ENCODE peak calls at places on chromosomes 7 and 10, in eight cellular contexts. Y, N, I, Q, F, D, K and C are unnamed samples.

GRCh38 chr7:101391991-101392390 is 29.3 kb downstream of the COL26A1 start:
- DNase-seq in D (no peak), K (no peak), Q (no peak), I (no peak), F (no peak), Y (no peak), N (no peak), C (no peak)

GRCh38 chr10:104502907-104503306 is 138.2 kb upstream of the SORCS3 start:
- DNase-seq in D (no peak), N (no peak), I (no peak), Y (no peak), K (no peak), Q (no peak), F (no peak), C (no peak)

GRCh38 chr7:98563183-98563495 is 53.9 kb upstream of the NPTX2 start:
- DNase-seq in F (no peak), N (no peak), K (no peak), D (no peak), Y (no peak), Q (no peak), I (no peak), C (no peak)

GRCh38 chr10:109902992-109903947 is 20.0 kb downstream of the XPNPEP1 start:
- DNase-seq in D (no peak), N (no peak), I (no peak), Q (peak), Y (no peak), F (no peak), K (no peak), C (no peak)

GRCh38 chr7:35729061-35729783 is 34.3 kb upstream of the HERPUD2 start:
- DNase-seq in I (peak), K (no peak), Q (no peak), N (no peak), D (no peak), Y (no peak), F (no peak), C (no peak)

GRCh38 chr10:79136227-79137005 is 67.7 kb downstream of the ZMIZ1 start:
- DNase-seq in K (no peak), D (no peak), F (no peak), Q (no peak), Y (no peak), N (no peak), I (no peak), C (no peak)

GRCh38 chr10:69716711-69717560 is 84.8 kb upstream of the COL13A1 start:
- DNase-seq in N (peak), Y (no peak), D (no peak), K (peak), F (no peak), Q (peak), I (peak), C (peak)

GRCh38 chr7:157488966-157489365 is 152.2 kb downstream of the DNAJB6 start:
- DNase-seq in K (no peak), N (no peak), F (no peak), D (no peak), Q (peak), Y (no peak), I (no peak), C (peak)

GRCh38 chr7:158816995-158817394 is 12.3 kb downstream of the ESYT2 start:
- DNase-seq in K (no peak), Y (no peak), I (no peak), Q (no peak), F (no peak), D (no peak), N (no peak), C (no peak)

GRCh38 chr10:61643316-61643751 is 19.4 kb upstream of the CABCOCO1 start:
- DNase-seq in Q (no peak), F (no peak), D (no peak), I (no peak), Y (no peak), N (no peak), K (no peak), C (no peak)

GRCh38 chr10:124701881-124702656 is 42.1 kb downstream of the FAM53B start:
- DNase-seq in Y (peak), I (no peak), D (no peak), Q (no peak), K (peak), N (no peak), F (no peak), C (no peak)

GRCh38 chr10:126902157-126902556 is 3.1 kb upstream of the DOCK1 start:
- DNase-seq in F (no peak), D (peak), N (no peak), Y (no peak), Q (no peak), K (no peak), I (no peak), C (no peak)

GRCh38 chr10:22325272-22325947 is 4.5 kb downstream of the BMI1 start:
- DNase-seq in K (peak), Y (peak), I (peak), D (peak), N (peak), F (no peak), Q (peak), C (peak)

GRCh38 chr10:23322082-23322481 is 22.5 kb downstream of the C10orf67 start:
- DNase-seq in N (no peak), Q (no peak), I (no peak), Y (no peak), K (no peak), F (no peak), D (no peak), C (no peak)

GRCh38 chr7:28853834-28854749 is 104.0 kb downstream of the TRIL start:
- DNase-seq in F (no peak), D (no peak), I (peak), K (peak), Y (peak), Q (peak), N (peak), C (peak)

GRCh38 chr10:52755297-52756062 is 17.1 kb downstream of the MBL2 start:
- DNase-seq in Q (no peak), F (no peak), Y (no peak), N (no peak), D (peak), K (no peak), I (no peak), C (no peak)

GRCh38 chr7:153004341-153004740 is 244.8 kb downstream of the ACTR3B start:
- DNase-seq in K (no peak), I (no peak), Q (no peak), F (no peak), Y (no peak), D (no peak), N (no peak), C (no peak)

GRCh38 chr10:86104611-86105145 is 261.9 kb downstream of the GRID1 start:
- DNase-seq in N (no peak), Y (no peak), I (no peak), K (no peak), F (no peak), Q (no peak), D (no peak), C (peak)

GRCh38 chr7:28484276-28484675 is 72.0 kb downstream of the CREB5 start:
- DNase-seq in K (no peak), Y (no peak), Q (no peak), F (no peak), N (no peak), I (no peak), D (no peak), C (no peak)

GRCh38 chr7:1567082-1567771 is 2.6 kb downstream of the PSMG3 start:
- DNase-seq in Q (no peak), I (no peak), F (no peak), D (no peak), K (no peak), Y (no peak), N (no peak), C (no peak)

GRCh38 chr10:59970396-59971368 is 64.3 kb upstream of the CCDC6 start:
- DNase-seq in Y (no peak), N (no peak), D (no peak), F (no peak), K (no peak), Q (peak), I (no peak), C (no peak)
- TF ChIP-seq CTCF in Y (no peak), N (no peak), D (no peak), F (no peak), K (no peak), Q (peak), I (no peak), C (no peak)

DNA sequence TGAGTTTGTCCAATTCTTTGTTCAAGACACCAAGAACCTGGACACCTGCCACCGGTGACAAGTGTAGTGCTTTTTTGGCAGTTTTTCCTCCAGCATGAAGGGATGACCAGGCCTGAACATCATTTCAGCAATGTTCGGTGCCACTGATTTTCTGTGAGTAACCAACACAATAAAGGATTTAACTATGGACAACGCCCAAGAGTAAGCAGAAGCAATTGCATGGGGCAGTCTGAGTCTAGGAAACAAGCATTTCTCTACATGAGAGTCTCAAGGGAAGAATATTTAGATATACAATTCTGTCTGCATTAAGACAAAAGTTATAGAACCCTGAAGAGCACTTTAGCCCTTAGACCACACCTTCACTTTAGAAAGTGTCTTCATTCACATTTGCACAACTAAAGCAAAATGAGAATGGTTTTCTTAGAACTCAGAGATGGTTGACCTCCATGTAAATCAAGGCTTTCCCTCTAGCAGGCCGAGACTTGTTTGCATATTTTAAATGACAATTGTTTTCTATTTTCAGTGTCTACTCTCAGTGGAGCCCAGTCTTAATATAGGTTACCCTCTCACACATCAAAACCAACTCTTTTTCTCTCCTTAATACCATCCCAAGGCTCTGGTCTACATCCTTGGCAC is 25.5 kb upstream of the TRIM24 start:
- DNase-seq in F (no peak), N (no peak), K (no peak), I (no peak), Q (no peak), Y (no peak), D (no peak), C (no peak)
- H3K27ac ChIP-seq in F (no peak), N (no peak), K (no peak), I (no peak), Q (peak), Y (no peak), D (no peak), C (no peak)

GRCh38 chr10:30493609-30494530 is 59.9 kb downstream of the MAP3K8 start:
- DNase-seq in Y (peak), K (peak), I (no peak), F (no peak), Q (no peak), N (no peak), D (no peak), C (no peak)
- TF ChIP-seq CTCF in Y (no peak), K (no peak), I (no peak), F (peak), Q (peak), N (peak), D (no peak), C (no peak)

GRCh38 chr10:11246752-11247467 is 229.2 kb downstream of the CELF2 start:
- DNase-seq in Q (no peak), N (no peak), Y (no peak), F (no peak), I (no peak), D (no peak), K (no peak), C (no peak)

GRCh38 chr10:11245981-11246590 is 228.4 kb downstream of the CELF2 start:
- DNase-seq in I (no peak), F (no peak), K (no peak), N (no peak), D (no peak), Q (no peak), Y (no peak), C (no peak)

GRCh38 chr10:11243425-11244222 is 226.0 kb downstream of the CELF2 start:
- DNase-seq in D (peak), Q (no peak), I (no peak), K (no peak), Y (no peak), N (no peak), F (no peak), C (no peak)

GRCh38 chr10:11245095-11245479 is 227.4 kb downstream of the CELF2 start:
- DNase-seq in Q (no peak), Y (no peak), F (no peak), N (no peak), I (no peak), K (no peak), D (no peak), C (no peak)

DNA sequence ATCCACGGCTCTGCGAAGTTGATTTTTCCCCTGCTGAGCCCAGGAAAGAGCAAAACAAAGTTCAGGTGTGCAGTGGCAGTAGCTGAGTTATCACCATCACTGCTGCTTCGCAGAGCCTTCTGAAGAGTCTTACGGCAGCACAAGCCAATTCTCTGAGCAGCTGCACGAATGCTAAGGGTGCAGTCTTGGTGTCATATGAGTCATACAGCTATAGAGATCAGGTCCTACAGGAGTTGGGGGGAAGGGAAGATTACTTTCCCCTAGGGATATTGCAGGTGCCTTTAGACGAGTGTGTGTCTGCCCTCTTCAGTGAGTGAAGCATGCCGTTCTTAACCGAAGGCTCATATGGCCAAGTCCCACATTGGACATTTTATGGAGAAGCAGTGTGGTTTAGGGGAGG is 227.8 kb downstream of the CELF2 start:
- DNase-seq in N (no peak), I (no peak), Q (no peak), F (no peak), D (no peak), K (no peak), Y (no peak), C (no peak)
- H3K27ac ChIP-seq in N (no peak), I (peak), Q (no peak), F (no peak), D (no peak), K (no peak), Y (no peak), C (no peak)

GRCh38 chr7:151114151-151115090 is 28.1 kb downstream of the AGAP3 start:
- DNase-seq in K (no peak), D (no peak), N (peak), F (no peak), Y (no peak), Q (peak), I (no peak), C (no peak)
- TF ChIP-seq CTCF in K (no peak), D (no peak), N (no peak), F (no peak), Y (no peak), Q (no peak), I (no peak), C (no peak)

GRCh38 chr10:130171196-130171595 is 35.0 kb downstream of the GLRX3 start:
- DNase-seq in F (no peak), N (no peak), Q (no peak), Y (no peak), I (no peak), D (no peak), K (no peak), C (no peak)
- H3K27ac ChIP-seq in F (no peak), N (no peak), Q (no peak), Y (no peak), I (no peak), D (no peak), K (no peak), C (no peak)

GRCh38 chr7:14125998-14126397 is 136.5 kb upstream of the ETV1 start:
- DNase-seq in D (no peak), I (no peak), F (no peak), Y (no peak), K (no peak), N (no peak), Q (no peak), C (no peak)

GRCh38 chr7:14123923-14124322 is 134.5 kb upstream of the ETV1 start:
- DNase-seq in N (no peak), D (no peak), Q (no peak), Y (no peak), F (no peak), I (no peak), K (no peak), C (no peak)
- TF ChIP-seq CTCF in N (no peak), D (no peak), Q (no peak), Y (no peak), F (no peak), I (no peak), K (no peak), C (no peak)

DNA sequence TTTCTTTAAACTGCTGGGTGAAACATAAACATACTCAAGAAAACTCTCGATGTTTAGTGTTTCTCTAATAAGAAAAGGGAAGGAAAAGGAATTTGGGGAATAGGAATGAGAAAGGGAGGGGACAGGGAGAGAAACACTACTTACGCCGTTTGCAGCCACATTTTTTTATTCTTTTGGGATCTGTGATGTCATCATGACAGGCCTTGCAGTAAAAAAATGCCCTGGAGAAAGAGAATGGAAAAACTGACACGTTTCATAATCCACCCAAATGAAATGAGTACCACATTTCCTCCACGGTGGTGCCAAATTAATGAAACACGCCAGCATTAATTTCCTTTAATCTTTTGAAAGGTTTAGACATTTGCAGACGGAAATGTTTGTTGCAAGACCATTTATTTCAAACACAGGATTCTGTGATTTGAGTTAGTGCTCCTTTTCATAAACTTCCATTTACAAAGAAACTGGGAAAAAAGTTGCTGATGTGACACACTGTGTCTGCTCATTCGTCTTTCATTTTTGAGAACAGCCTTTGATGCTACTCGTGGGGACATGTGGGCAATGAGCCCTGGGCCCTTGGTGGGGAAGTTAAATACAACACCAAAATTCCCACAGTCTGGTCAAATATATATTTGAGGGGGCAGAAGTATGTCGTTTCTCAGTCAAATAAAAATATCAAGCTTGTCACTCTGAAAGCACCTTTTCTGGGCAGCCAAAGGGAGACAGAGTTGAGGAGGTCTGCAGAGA is 625.6 kb downstream of the KCNMA1 start:
- DNase-seq in F (no peak), I (no peak), K (no peak), Q (no peak), Y (no peak), N (no peak), D (no peak), C (no peak)
- H3K27ac ChIP-seq in F (peak), I (no peak), K (no peak), Q (no peak), Y (peak), N (no peak), D (no peak), C (peak)